ENCODE peak calls at places on chromosomes 7 and 10, in seven cellular contexts. One of them, this sample, is unnamed.
A peak's percentile ranks its signal among the peaks of the same experiment; 100 is the strongest.

GRCh38 chr7:24390376-24391157 is 106.6 kb downstream of the NPY start:
- DNase-seq in endothelial cell of umbilical vein: no peak
- DNase-seq in K562: no peak
- DNase-seq in body of pancreas: no peak
- DNase-seq in heart left ventricle: no peak
- DNase-seq in ovary: no peak
- DNase-seq in GM12878: no peak
- DNase-seq in this sample: no peak

GRCh38 chr10:101940916-101941315 is 97.3 kb upstream of the KCNIP2 start:
- DNase-seq in endothelial cell of umbilical vein: peak; percentile 46
- DNase-seq in K562: no peak
- DNase-seq in body of pancreas: no peak
- DNase-seq in heart left ventricle: no peak
- DNase-seq in ovary: no peak
- DNase-seq in GM12878: no peak
- DNase-seq in this sample: no peak

GRCh38 chr10:12539350-12540164 is 190.2 kb downstream of the CAMK1D start:
- DNase-seq in endothelial cell of umbilical vein: no peak
- DNase-seq in K562: no peak
- DNase-seq in body of pancreas: peak; percentile 20
- DNase-seq in heart left ventricle: no peak
- DNase-seq in ovary: no peak
- DNase-seq in GM12878: no peak
- DNase-seq in this sample: no peak

GRCh38 chr7:104982773-104983619 is 31.0 kb upstream of the KMT2E start:
- DNase-seq in endothelial cell of umbilical vein: no peak
- DNase-seq in K562: no peak
- DNase-seq in body of pancreas: peak; percentile 40
- DNase-seq in heart left ventricle: no peak
- DNase-seq in ovary: no peak
- DNase-seq in GM12878: no peak
- DNase-seq in this sample: no peak

GRCh38 chr10:74227697-74228424 is 76.8 kb downstream of the ADK start:
- DNase-seq in endothelial cell of umbilical vein: peak; percentile 96
- DNase-seq in K562: no peak
- DNase-seq in body of pancreas: no peak
- DNase-seq in heart left ventricle: no peak
- DNase-seq in ovary: no peak
- DNase-seq in GM12878: peak; percentile 17
- DNase-seq in this sample: no peak

GRCh38 chr10:10307551-10307950 is 710.1 kb upstream of the CELF2 start:
- DNase-seq in endothelial cell of umbilical vein: no peak
- DNase-seq in K562: no peak
- DNase-seq in body of pancreas: no peak
- DNase-seq in heart left ventricle: no peak
- DNase-seq in ovary: no peak
- DNase-seq in GM12878: no peak
- DNase-seq in this sample: no peak

GRCh38 chr7:17462059-17462695 is 163.7 kb downstream of the AHR start:
- DNase-seq in endothelial cell of umbilical vein: no peak
- DNase-seq in K562: no peak
- DNase-seq in body of pancreas: no peak
- DNase-seq in heart left ventricle: no peak
- DNase-seq in ovary: no peak
- DNase-seq in GM12878: no peak
- DNase-seq in this sample: no peak

GRCh38 chr7:22343612-22344011 is 13.3 kb downstream of the RAPGEF5 start:
- DNase-seq in endothelial cell of umbilical vein: no peak
- DNase-seq in K562: no peak
- DNase-seq in body of pancreas: no peak
- DNase-seq in heart left ventricle: no peak
- DNase-seq in ovary: no peak
- DNase-seq in GM12878: no peak
- DNase-seq in this sample: no peak

GRCh38 chr7:27640914-27641570 is 21.6 kb downstream of the HIBADH start:
- DNase-seq in endothelial cell of umbilical vein: peak; percentile 96
- DNase-seq in K562: no peak
- DNase-seq in body of pancreas: peak; percentile 62
- DNase-seq in heart left ventricle: peak; percentile 36
- DNase-seq in ovary: no peak
- DNase-seq in GM12878: no peak
- DNase-seq in this sample: no peak

GRCh38 chr7:151114151-151115090 is 28.1 kb downstream of the AGAP3 start:
- DNase-seq in endothelial cell of umbilical vein: no peak
- DNase-seq in K562: no peak
- DNase-seq in body of pancreas: peak; percentile 43
- DNase-seq in heart left ventricle: no peak
- DNase-seq in ovary: no peak
- DNase-seq in GM12878: no peak
- DNase-seq in this sample: no peak

GRCh38 chr7:100022621-100023020 is 7.2 kb downstream of the ZKSCAN1 start:
- DNase-seq in endothelial cell of umbilical vein: no peak
- DNase-seq in K562: no peak
- DNase-seq in body of pancreas: peak; percentile 94
- DNase-seq in heart left ventricle: no peak
- DNase-seq in ovary: no peak
- DNase-seq in GM12878: no peak
- DNase-seq in this sample: no peak

GRCh38 chr7:77455334-77455733 is 39.2 kb upstream of the GSAP start:
- DNase-seq in endothelial cell of umbilical vein: peak; percentile 60
- DNase-seq in K562: no peak
- DNase-seq in body of pancreas: peak; percentile 42
- DNase-seq in heart left ventricle: peak; percentile 84
- DNase-seq in ovary: no peak
- DNase-seq in GM12878: no peak
- DNase-seq in this sample: no peak

GRCh38 chr7:111018960-111019835 is 71.7 kb upstream of the LRRN3 start:
- DNase-seq in endothelial cell of umbilical vein: no peak
- DNase-seq in K562: no peak
- DNase-seq in body of pancreas: no peak
- DNase-seq in heart left ventricle: no peak
- DNase-seq in ovary: no peak
- DNase-seq in GM12878: no peak
- DNase-seq in this sample: no peak

GRCh38 chr10:27620425-27621397 is 116.6 kb downstream of the RAB18 start:
- DNase-seq in endothelial cell of umbilical vein: no peak
- DNase-seq in K562: no peak
- DNase-seq in body of pancreas: peak; percentile 10
- DNase-seq in heart left ventricle: peak; percentile 50
- DNase-seq in ovary: peak; percentile 48
- DNase-seq in GM12878: no peak
- DNase-seq in this sample: no peak

GRCh38 chr10:94963901-94964300 is 25.4 kb downstream of the CYP2C9 start:
- DNase-seq in endothelial cell of umbilical vein: peak; percentile 19
- DNase-seq in K562: no peak
- DNase-seq in body of pancreas: peak; percentile 28
- DNase-seq in heart left ventricle: no peak
- DNase-seq in ovary: no peak
- DNase-seq in GM12878: no peak
- DNase-seq in this sample: no peak

GRCh38 chr10:3749597-3750351 is 35.2 kb downstream of the KLF6 start:
- DNase-seq in endothelial cell of umbilical vein: no peak
- DNase-seq in K562: no peak
- DNase-seq in body of pancreas: peak; percentile 66
- DNase-seq in heart left ventricle: peak; percentile 68
- DNase-seq in ovary: peak; percentile 73
- DNase-seq in GM12878: no peak
- DNase-seq in this sample: no peak

GRCh38 chr10:75597691-75598455 is 166.4 kb downstream of the LRMDA start:
- DNase-seq in endothelial cell of umbilical vein: no peak
- DNase-seq in K562: no peak
- DNase-seq in body of pancreas: no peak
- DNase-seq in heart left ventricle: no peak
- DNase-seq in ovary: no peak
- DNase-seq in GM12878: no peak
- DNase-seq in this sample: no peak

GRCh38 chr10:133058267-133059092 is 29.2 kb upstream of the ADGRA1 start:
- DNase-seq in endothelial cell of umbilical vein: no peak
- DNase-seq in K562: no peak
- DNase-seq in body of pancreas: no peak
- DNase-seq in heart left ventricle: no peak
- DNase-seq in ovary: no peak
- DNase-seq in GM12878: no peak
- DNase-seq in this sample: no peak

GRCh38 chr10:78335691-78336401 is 302.2 kb downstream of the RPS24 start:
- DNase-seq in endothelial cell of umbilical vein: peak; percentile 87
- DNase-seq in K562: no peak
- DNase-seq in body of pancreas: peak; percentile 11
- DNase-seq in heart left ventricle: peak; percentile 72
- DNase-seq in ovary: no peak
- DNase-seq in GM12878: no peak
- DNase-seq in this sample: no peak

GRCh38 chr10:131591936-131592335 is 280.4 kb upstream of the TCERG1L start:
- DNase-seq in endothelial cell of umbilical vein: no peak
- DNase-seq in K562: no peak
- DNase-seq in body of pancreas: no peak
- DNase-seq in heart left ventricle: no peak
- DNase-seq in ovary: no peak
- DNase-seq in GM12878: no peak
- DNase-seq in this sample: no peak

GRCh38 chr7:17646181-17646956 is 293.9 kb downstream of the SNX13 start:
- DNase-seq in endothelial cell of umbilical vein: peak; percentile 38
- DNase-seq in K562: no peak
- DNase-seq in body of pancreas: no peak
- DNase-seq in heart left ventricle: no peak
- DNase-seq in ovary: no peak
- DNase-seq in GM12878: no peak
- DNase-seq in this sample: no peak

GRCh38 chr10:102770792-102771191 is 27.0 kb downstream of the WBP1L start:
- DNase-seq in endothelial cell of umbilical vein: no peak
- DNase-seq in K562: no peak
- DNase-seq in body of pancreas: peak; percentile 50
- DNase-seq in heart left ventricle: no peak
- DNase-seq in ovary: peak; percentile 67
- DNase-seq in GM12878: no peak
- DNase-seq in this sample: no peak

GRCh38 chr10:5447071-5447470 is 34.7 kb downstream of the NET1 start:
- DNase-seq in endothelial cell of umbilical vein: peak; percentile 56
- DNase-seq in K562: no peak
- DNase-seq in body of pancreas: no peak
- DNase-seq in heart left ventricle: no peak
- DNase-seq in ovary: no peak
- DNase-seq in GM12878: no peak
- DNase-seq in this sample: no peak

GRCh38 chr10:5446390-5446926 is 34.1 kb downstream of the NET1 start:
- DNase-seq in endothelial cell of umbilical vein: peak; percentile 95
- DNase-seq in K562: peak; percentile 98
- DNase-seq in body of pancreas: peak; percentile 96
- DNase-seq in heart left ventricle: peak; percentile 93
- DNase-seq in ovary: peak; percentile 95
- DNase-seq in GM12878: no peak
- DNase-seq in this sample: peak; percentile 41

GRCh38 chr10:5448333-5449048 is 36.1 kb downstream of the NET1 start:
- DNase-seq in endothelial cell of umbilical vein: peak; percentile 41
- DNase-seq in K562: no peak
- DNase-seq in body of pancreas: no peak
- DNase-seq in heart left ventricle: no peak
- DNase-seq in ovary: no peak
- DNase-seq in GM12878: no peak
- DNase-seq in this sample: no peak

GRCh38 chr10:5449227-5449626 is 36.9 kb downstream of the NET1 start:
- DNase-seq in endothelial cell of umbilical vein: peak; percentile 56
- DNase-seq in K562: no peak
- DNase-seq in body of pancreas: no peak
- DNase-seq in heart left ventricle: no peak
- DNase-seq in ovary: no peak
- DNase-seq in GM12878: no peak
- DNase-seq in this sample: no peak

GRCh38 chr10:5447611-5448071 is 35.3 kb downstream of the NET1 start:
- DNase-seq in endothelial cell of umbilical vein: peak; percentile 67
- DNase-seq in K562: no peak
- DNase-seq in body of pancreas: no peak
- DNase-seq in heart left ventricle: no peak
- DNase-seq in ovary: no peak
- DNase-seq in GM12878: peak; percentile 67
- DNase-seq in this sample: no peak
- TF ChIP-seq POLR2A in endothelial cell of umbilical vein: no peak
- TF ChIP-seq POLR2A in K562: peak; percentile 41
- TF ChIP-seq POLR2A in body of pancreas: no peak
- TF ChIP-seq POLR2A in heart left ventricle: no peak
- TF ChIP-seq POLR2A in ovary: no peak
- TF ChIP-seq POLR2A in GM12878: no peak
- TF ChIP-seq POLR2A in this sample: no peak

GRCh38 chr7:139744768-139745250 is 33.0 kb downstream of the HIPK2 start:
- DNase-seq in endothelial cell of umbilical vein: no peak
- DNase-seq in K562: no peak
- DNase-seq in body of pancreas: no peak
- DNase-seq in heart left ventricle: peak; percentile 59
- DNase-seq in ovary: no peak
- DNase-seq in GM12878: no peak
- DNase-seq in this sample: no peak

GRCh38 chr7:139745330-139746143 is 32.3 kb downstream of the HIPK2 start:
- DNase-seq in endothelial cell of umbilical vein: no peak
- DNase-seq in K562: no peak
- DNase-seq in body of pancreas: no peak
- DNase-seq in heart left ventricle: peak; percentile 72
- DNase-seq in ovary: no peak
- DNase-seq in GM12878: no peak
- DNase-seq in this sample: no peak

GRCh38 chr7:139747662-139748372 is 30.0 kb downstream of the HIPK2 start:
- DNase-seq in endothelial cell of umbilical vein: no peak
- DNase-seq in K562: no peak
- DNase-seq in body of pancreas: no peak
- DNase-seq in heart left ventricle: no peak
- DNase-seq in ovary: no peak
- DNase-seq in GM12878: no peak
- DNase-seq in this sample: no peak

GRCh38 chr7:139748373-139748765 is 29.4 kb downstream of the HIPK2 start:
- DNase-seq in endothelial cell of umbilical vein: no peak
- DNase-seq in K562: no peak
- DNase-seq in body of pancreas: no peak
- DNase-seq in heart left ventricle: no peak
- DNase-seq in ovary: peak; percentile 32
- DNase-seq in GM12878: no peak
- DNase-seq in this sample: no peak

GRCh38 chr7:139746652-139747051 is 31.1 kb downstream of the HIPK2 start:
- DNase-seq in endothelial cell of umbilical vein: no peak
- DNase-seq in K562: no peak
- DNase-seq in body of pancreas: no peak
- DNase-seq in heart left ventricle: no peak
- DNase-seq in ovary: no peak
- DNase-seq in GM12878: no peak
- DNase-seq in this sample: no peak
- H3K4me1 ChIP-seq in endothelial cell of umbilical vein: no peaks in the 10 kb centered on the region
- H3K4me1 ChIP-seq in K562: no peaks in the 10 kb centered on the region
- H3K4me1 ChIP-seq in body of pancreas: peaks cover 38% of the 10 kb centered on the region
- H3K4me1 ChIP-seq in heart left ventricle: peaks cover 26% of the 10 kb centered on the region
- H3K4me1 ChIP-seq in ovary: peaks cover 14% of the 10 kb centered on the region
- H3K4me1 ChIP-seq in GM12878: no peaks in the 10 kb centered on the region
- H3K4me1 ChIP-seq in this sample: peaks cover 17% of the 10 kb centered on the region

GRCh38 chr7:157267956-157268355 is 68.8 kb upstream of the DNAJB6 start:
- DNase-seq in endothelial cell of umbilical vein: no peak
- DNase-seq in K562: no peak
- DNase-seq in body of pancreas: no peak
- DNase-seq in heart left ventricle: no peak
- DNase-seq in ovary: no peak
- DNase-seq in GM12878: no peak
- DNase-seq in this sample: no peak
- H3K36me3 ChIP-seq in endothelial cell of umbilical vein: peaks cover 18% of the 10 kb centered on the region
- H3K36me3 ChIP-seq in K562: peaks cover 89% of the 10 kb centered on the region
- H3K36me3 ChIP-seq in body of pancreas: peaks cover 12% of the 10 kb centered on the region
- H3K36me3 ChIP-seq in heart left ventricle: peaks cover 76% of the 10 kb centered on the region
- H3K36me3 ChIP-seq in ovary: no peaks in the 10 kb centered on the region
- H3K36me3 ChIP-seq in GM12878: peaks cover 34% of the 10 kb centered on the region
- H3K36me3 ChIP-seq in this sample: peaks cover 6% of the 10 kb centered on the region

GRCh38 chr7:40348126-40348728 is 213.4 kb downstream of the SUGCT start:
- DNase-seq in endothelial cell of umbilical vein: no peak
- DNase-seq in K562: no peak
- DNase-seq in body of pancreas: no peak
- DNase-seq in heart left ventricle: no peak
- DNase-seq in ovary: no peak
- DNase-seq in GM12878: no peak
- DNase-seq in this sample: no peak
- TF ChIP-seq POLR2A in endothelial cell of umbilical vein: no peak
- TF ChIP-seq POLR2A in K562: no peak
- TF ChIP-seq POLR2A in body of pancreas: no peak
- TF ChIP-seq POLR2A in heart left ventricle: no peak
- TF ChIP-seq POLR2A in ovary: no peak
- TF ChIP-seq POLR2A in GM12878: no peak
- TF ChIP-seq POLR2A in this sample: no peak

This sample was measured in esophagus squamous epithelium.